ENCODE peak calls at places on chromosome X, in seven cellular contexts. D is neuronal stem cell, S is IMR-90, C is H9, M is trophoblast cell, Z is H1, J is mesendoderm. O is an unnamed sample.

GRCh38 chrX:97842468-97843199 is 958.9 kb downstream of the RPA4 start:
- DNase-seq in D (no peak), Z (no peak), C (no peak), J (no peak), M (no peak), S (no peak), O (no peak)

GRCh38 chrX:138073626-138074025 is 507.7 kb downstream of the ZIC3 start:
- DNase-seq in Z (no peak), M (no peak), S (no peak), C (no peak), D (no peak), J (no peak), O (no peak)

GRCh38 chrX:104987063-104987462 is 233.4 kb downstream of the TEX13A start:
- DNase-seq in Z (no peak), M (no peak), C (no peak), S (no peak), D (no peak), J (no peak), O (no peak)

GRCh38 chrX:120001787-120002186 is 58.2 kb upstream of the NKAP start:
- DNase-seq in D (no peak), C (peak; percentile 58), S (no peak), Z (no peak), M (no peak), J (peak; percentile 41), O (no peak)

GRCh38 chrX:41478397-41478911 is 31.3 kb downstream of the NYX start:
- DNase-seq in C (no peak), D (no peak), Z (no peak), S (no peak), M (peak; percentile 71), J (peak; percentile 37), O (no peak)

GRCh38 chrX:49106930-49107329 is 16.6 kb downstream of the GPKOW start:
- DNase-seq in M (peak; percentile 60), C (peak; percentile 35), S (peak; percentile 52), D (no peak), J (peak; percentile 33), Z (no peak), O (peak; percentile 57)

GRCh38 chrX:115372026-115372610 is 82.6 kb downstream of the LUZP4 start:
- DNase-seq in S (peak; percentile 79), D (no peak), C (no peak), Z (no peak), M (peak; percentile 62), J (peak; percentile 87), O (peak; percentile 84)

GRCh38 chrX:38154818-38155217 is 65.9 kb downstream of the SRPX start:
- DNase-seq in M (no peak), J (no peak), C (no peak), Z (no peak), D (no peak), S (no peak), O (no peak)

GRCh38 chrX:107135076-107135964 is 16.7 kb upstream of the RBM41 start:
- DNase-seq in S (peak; percentile 54), D (no peak), M (no peak), C (no peak), Z (no peak), J (no peak), O (peak; percentile 17)

GRCh38 chrX:47633671-47634590 is 4.2 kb upstream of the CFP start:
- DNase-seq in Z (no peak), D (no peak), M (peak; percentile 32), S (peak; percentile 24), J (no peak), C (no peak), O (no peak)

GRCh38 chrX:41512394-41512793 is 65.3 kb downstream of the NYX start:
- DNase-seq in Z (no peak), J (no peak), C (no peak), S (no peak), D (no peak), M (no peak), O (no peak)

GRCh38 chrX:49237060-49237459 is 1.8 kb downstream of the CCDC22 start:
- DNase-seq in M (peak; percentile 0), Z (no peak), J (no peak), S (no peak), D (no peak), C (no peak), O (no peak)

DNA sequence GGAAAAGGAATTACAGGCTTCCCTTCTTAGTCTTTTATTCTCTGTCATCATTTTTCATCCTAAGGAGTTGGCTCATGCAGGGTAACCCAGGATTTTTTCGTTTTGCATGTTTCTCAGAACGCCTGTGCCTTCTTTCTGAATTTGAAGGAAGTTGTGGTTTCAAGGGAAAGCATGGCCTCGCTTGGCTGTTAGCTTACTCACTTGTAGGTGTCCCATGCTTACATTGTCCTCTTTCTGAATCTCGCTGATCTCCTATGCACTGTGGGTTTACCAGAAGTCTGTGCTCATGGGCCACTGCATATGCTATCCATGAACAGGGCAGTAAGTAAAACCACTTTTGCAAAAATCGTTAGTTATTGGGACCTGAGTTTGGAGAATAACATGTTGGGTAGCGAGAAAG is 300.2 kb upstream of the PUDP start:
- DNase-seq in J (no peak), C (no peak), Z (no peak), D (no peak), M (no peak), S (no peak), O (no peak)
- H2BK120ac ChIP-seq in J (no peak overlapping the region), C (no peak overlapping the region), Z (no peak overlapping the region), D (no peak overlapping the region), M (no peak overlapping the region), S (no peak overlapping the region), O (no peak overlapping the region)

GRCh38 chrX:10618911-10619310 is 1.5 kb downstream of the MID1 start:
- DNase-seq in C (no peak), M (no peak), J (no peak), Z (no peak), S (no peak), D (no peak), O (no peak)
- H3K4me2 ChIP-seq in C (peak overlapping the region; percentile 89), M (peak overlapping the region; percentile 94), J (peak overlapping the region; percentile 54), Z (peak overlapping the region; percentile 94), S (peak overlapping the region; percentile 95), D (peak overlapping the region; percentile 34), O (peak overlapping the region; percentile 65)

DNA sequence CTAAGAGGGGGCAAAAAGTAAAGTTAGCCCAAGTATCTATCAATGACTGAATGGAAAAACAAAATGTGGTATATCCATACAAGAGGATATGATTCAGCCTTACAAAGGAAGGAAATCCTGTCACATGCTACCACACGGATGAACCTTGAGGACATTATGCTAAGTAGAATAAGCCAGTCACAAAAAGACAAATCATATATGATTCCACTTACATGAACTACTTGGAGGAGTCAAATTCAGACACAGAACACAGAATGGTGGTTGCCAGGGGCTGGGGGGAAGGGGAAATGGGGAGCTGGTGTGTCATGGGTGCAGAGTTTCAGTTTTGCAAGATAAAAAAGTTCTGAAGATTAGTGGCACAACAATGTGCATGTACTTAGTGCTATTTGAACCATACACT is 101.8 kb downstream of the SH3KBP1 start:
- DNase-seq in S (no peak), M (no peak), D (no peak), J (no peak), Z (no peak), C (no peak), O (no peak)
- H3K4ac ChIP-seq in S (no peak overlapping the region), M (no peak overlapping the region), D (no peak overlapping the region), J (no peak overlapping the region), Z (no peak overlapping the region), C (no peak overlapping the region), O (no peak overlapping the region)

GRCh38 chrX:19565605-19566004 is 50.3 kb upstream of the MAP3K15 start:
- DNase-seq in C (no peak), Z (no peak), J (no peak), M (no peak), D (no peak), S (no peak), O (no peak)

GRCh38 chrX:19560611-19561010 is 45.3 kb upstream of the MAP3K15 start:
- DNase-seq in M (no peak), D (no peak), J (no peak), S (peak; percentile 8), C (no peak), Z (no peak), O (no peak)

GRCh38 chrX:19564606-19565005 is 49.3 kb upstream of the MAP3K15 start:
- DNase-seq in C (no peak), S (no peak), D (no peak), J (no peak), M (no peak), Z (no peak), O (no peak)

GRCh38 chrX:19563746-19564145 is 48.4 kb upstream of the MAP3K15 start:
- DNase-seq in M (no peak), Z (no peak), C (no peak), S (no peak), D (no peak), J (no peak), O (no peak)

GRCh38 chrX:19563327-19563726 is 48.0 kb upstream of the MAP3K15 start:
- DNase-seq in Z (no peak), C (no peak), M (no peak), S (no peak), D (no peak), J (no peak), O (no peak)
- H2BK120ac ChIP-seq in Z (no peak overlapping the region), C (no peak overlapping the region), M (no peak overlapping the region), S (no peak overlapping the region), D (no peak overlapping the region), J (no peak overlapping the region), O (no peak overlapping the region)

DNA sequence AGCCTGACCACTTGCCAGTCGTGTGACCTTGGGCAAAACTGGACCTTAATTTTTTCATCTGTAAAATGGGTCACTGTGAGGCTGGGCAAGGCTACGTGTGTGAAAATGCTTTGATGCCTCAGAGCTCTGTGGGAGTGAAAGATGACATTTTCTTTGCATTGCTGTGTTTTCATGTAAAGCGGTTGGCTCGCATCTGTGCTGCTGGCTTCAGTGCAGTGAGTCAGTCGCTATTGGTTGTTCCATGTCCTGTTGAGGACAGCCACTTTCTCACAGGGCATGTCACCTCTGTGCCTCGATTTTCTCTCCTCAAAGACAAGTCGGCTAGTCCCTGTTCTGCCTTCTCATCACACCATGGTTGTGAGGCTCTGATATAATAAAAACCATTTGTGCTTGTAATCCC is 4.4 kb downstream of the MTMR1 start:
- DNase-seq in J (no peak), Z (no peak), M (peak; percentile 52), D (no peak), C (no peak), S (no peak), O (no peak)
- H3K4me2 ChIP-seq in J (no peak overlapping the region), Z (no peak overlapping the region), M (no peak overlapping the region), D (no peak overlapping the region), C (no peak overlapping the region), S (no peak overlapping the region), O (no peak overlapping the region)

DNA sequence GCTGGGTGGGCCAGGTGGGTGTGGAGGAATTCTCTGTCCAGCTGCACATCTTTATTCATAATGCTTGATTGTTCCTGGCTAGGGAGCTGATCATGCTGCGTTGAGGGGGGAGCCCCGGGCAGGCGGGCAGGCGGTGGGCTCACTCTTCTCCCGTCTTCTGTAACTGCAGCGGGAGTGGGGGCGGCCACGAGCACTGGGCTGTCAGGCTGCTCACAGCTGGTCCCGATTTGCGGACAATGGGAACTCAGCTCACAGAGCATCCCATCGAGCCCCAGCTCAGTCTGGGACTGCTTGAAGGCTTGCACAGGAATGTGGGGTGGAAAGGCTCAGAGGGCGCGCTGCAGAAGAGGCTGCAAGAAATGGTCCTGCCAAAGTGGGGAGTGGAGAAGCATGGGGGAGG is 63.8 kb downstream of the EFNB1 start:
- DNase-seq in J (no peak), C (no peak), D (peak; percentile 32), M (no peak), S (no peak), Z (no peak), O (no peak)
- H3K4ac ChIP-seq in J (no peak overlapping the region), C (no peak overlapping the region), D (no peak overlapping the region), M (no peak overlapping the region), S (no peak overlapping the region), Z (no peak overlapping the region), O (no peak overlapping the region)

O was measured in mesenchymal stem cell.